ENCODE peak calls at places on chromosomes 16 and 17, in four cellular contexts. X is H9, H is IMR-90, R is H1. Z is an unnamed sample.

GRCh38 chr17:32840241-32840640 is 36.7 kb downstream of the MYO1D start:
- DNase-seq in X (no peak), R (no peak), H (no peak), Z (no peak)

GRCh38 chr16:72812651-72813050 is 235.3 kb downstream of the ZFHX3 start:
- DNase-seq in H (no peak), X (no peak), R (no peak), Z (peak; percentile 35)

GRCh38 chr16:28218109-28218508 is 6.3 kb upstream of the XPO6 start:
- DNase-seq in X (peak; percentile 69), H (peak; percentile 52), R (no peak), Z (peak; percentile 84)

GRCh38 chr17:39240631-39241030 is 14.9 kb upstream of the STAC2 start:
- DNase-seq in X (no peak), H (no peak), R (no peak), Z (no peak)

GRCh38 chr16:48609453-48610023 is 442 bp downstream of the N4BP1 start:
- DNase-seq in R (peak; percentile 66), H (peak; percentile 54), X (peak; percentile 43), Z (peak; percentile 53)

GRCh38 chr16:87371261-87371866 is 12.2 kb downstream of the FBXO31 start:
- DNase-seq in X (no peak), H (no peak), R (no peak), Z (no peak)

GRCh38 chr17:4583796-4584124 is 569 bp upstream of the SMTNL2 start:
- DNase-seq in R (peak; percentile 74), X (peak; percentile 75), H (no peak), Z (peak; percentile 80)

GRCh38 chr17:4738136-4739121 is 1.2 kb upstream of the ZMYND15 start:
- DNase-seq in X (no peak), H (no peak), R (peak; percentile 64), Z (no peak)

GRCh38 chr16:9677301-9677653 is 505.0 kb downstream of the GRIN2A start:
- DNase-seq in R (no peak), H (no peak), X (peak; percentile 51), Z (peak; percentile 50)

GRCh38 chr16:3171181-3171854 is 16.7 kb upstream of the OR1F1 start:
- DNase-seq in H (no peak), R (no peak), X (no peak), Z (peak; percentile 88)

GRCh38 chr16:14335297-14335696 is 264.2 kb downstream of the MRTFB start:
- DNase-seq in H (no peak), R (no peak), X (no peak), Z (no peak)

GRCh38 chr17:40124279-40125141 is 2.7 kb downstream of the MSL1 start:
- DNase-seq in X (no peak), R (no peak), H (peak; percentile 48), Z (peak; percentile 59)

GRCh38 chr17:82020874-82021727 is 1.6 kb downstream of the CENPX start:
- DNase-seq in R (no peak), H (peak; percentile 75), X (peak; percentile 74), Z (peak; percentile 64)

GRCh38 chr16:23608194-23608593 is 12.1 kb upstream of the NDUFAB1 start:
- DNase-seq in X (no peak), R (no peak), H (peak; percentile 71), Z (no peak)

GRCh38 chr16:72458035-72458434 is 286.1 kb upstream of the PMFBP1 start:
- DNase-seq in R (no peak), X (no peak), H (no peak), Z (no peak)

GRCh38 chr17:66494023-66494803 is 191.8 kb downstream of the PRKCA start:
- DNase-seq in H (peak; percentile 94), R (no peak), X (no peak), Z (peak; percentile 39)

GRCh38 chr17:35898283-35899070 is 18.3 kb upstream of the CCL5 start:
- DNase-seq in R (no peak), X (no peak), H (no peak), Z (no peak)

GRCh38 chr17:14616508-14616907 is 315.6 kb downstream of the HS3ST3B1 start:
- DNase-seq in H (no peak), X (no peak), R (no peak), Z (no peak)

GRCh38 chr16:80580109-80580832 is 39.5 kb downstream of the DYNLRB2 start:
- DNase-seq in R (no peak), X (no peak), H (peak; percentile 45), Z (no peak)

GRCh38 chr17:15385305-15385704 is 43.9 kb upstream of the TEKT3 start:
- DNase-seq in R (no peak), H (peak; percentile 31), X (no peak), Z (no peak)

GRCh38 chr17:5897320-5897911 is 172.8 kb upstream of the WSCD1 start:
- DNase-seq in X (peak; percentile 79), R (no peak), H (no peak), Z (peak; percentile 54)

GRCh38 chr17:32484628-32485027 is 2.2 kb upstream of the CDK5R1 start:
- DNase-seq in H (no peak), R (no peak), X (no peak), Z (no peak)

GRCh38 chr17:75603123-75603522 is 15.5 kb downstream of the MYO15B start:
- DNase-seq in R (no peak), X (no peak), H (no peak), Z (no peak)

GRCh38 chr17:32852811-32853210 is 24.1 kb downstream of the MYO1D start:
- DNase-seq in R (no peak), H (no peak), X (no peak), Z (no peak)

GRCh38 chr17:41324180-41325075 is 8.9 kb upstream of the KRTAP17-1 start:
- DNase-seq in H (peak; percentile 8), R (peak; percentile 61), X (peak; percentile 83), Z (peak; percentile 57)

GRCh38 chr17:19867094-19867653 is 562 bp downstream of the ULK2 start:
- DNase-seq in H (peak; percentile 54), R (peak; percentile 75), X (peak; percentile 91), Z (peak; percentile 85)

GRCh38 chr17:604719-605118 is 109.9 kb downstream of the VPS53 start:
- DNase-seq in R (no peak), X (no peak), H (peak; percentile 39), Z (peak; percentile 3)

GRCh38 chr16:56700195-56700594 is 17.9 kb downstream of the MT1X start:
- DNase-seq in X (no peak), H (peak; percentile 16), R (no peak), Z (no peak)

GRCh38 chr16:46857261-46857962 is 26.4 kb upstream of the C16orf87 start:
- DNase-seq in H (peak; percentile 82), X (no peak), R (no peak), Z (no peak)

GRCh38 chr16:49092704-49093103 is 188.9 kb downstream of the CBLN1 start:
- DNase-seq in X (no peak), R (no peak), H (no peak), Z (no peak)

GRCh38 chr17:47066095-47066494 is 87.0 kb upstream of the RPRML start:
- DNase-seq in R (no peak), X (peak; percentile 60), H (no peak), Z (peak; percentile 72)

GRCh38 chr17:7747586-7747985 is 30.0 kb downstream of the DNAH2 start:
- DNase-seq in R (no peak), H (peak; percentile 72), X (no peak), Z (peak; percentile 66)

GRCh38 chr17:34556384-34556783 is 23.0 kb upstream of the TMEM132E start:
- DNase-seq in X (peak; percentile 76), H (peak; percentile 16), R (peak; percentile 72), Z (peak; percentile 90)

GRCh38 chr16:608019-608418 is 18.2 kb downstream of the RAB40C start:
- DNase-seq in H (no peak), X (peak; percentile 37), R (no peak), Z (peak; percentile 52)

GRCh38 chr17:19407601-19408380 is 3.2 kb upstream of the RNF112 start:
- DNase-seq in H (no peak), R (no peak), X (no peak), Z (no peak)

GRCh38 chr17:46169913-46170312 is 23.3 kb downstream of the KANSL1 start:
- DNase-seq in X (no peak), H (no peak), R (no peak), Z (no peak)

GRCh38 chr17:79913896-79914812 is 74.9 kb upstream of the CBX4 start:
- DNase-seq in X (no peak), R (no peak), H (no peak), Z (no peak)

GRCh38 chr16:82183004-82183397 is 13.0 kb upstream of the MPHOSPH6 start:
- DNase-seq in R (no peak), H (no peak), X (no peak), Z (no peak)

GRCh38 chr17:29138991-29139682 is 41.1 kb downstream of the MYO18A start:
- DNase-seq in R (no peak), H (no peak), X (no peak), Z (no peak)

DNA sequence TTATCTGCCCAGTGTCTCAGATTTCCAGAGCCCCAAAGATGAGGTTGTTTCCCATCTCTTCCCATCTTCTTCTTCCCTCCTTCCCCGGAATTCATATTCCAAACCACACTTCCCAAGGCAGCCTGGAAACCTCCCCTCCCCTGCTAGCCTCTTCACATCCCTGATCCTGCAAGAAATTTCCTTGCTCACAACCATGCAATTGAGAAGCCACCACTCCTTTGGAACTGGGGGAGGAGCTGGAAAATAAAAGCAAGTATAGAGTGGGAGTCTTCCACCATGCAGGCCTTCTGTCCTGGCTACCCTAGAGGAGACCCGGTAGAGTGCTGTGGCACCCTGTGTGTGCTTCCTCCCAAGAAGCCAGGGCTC is 15.5 kb upstream of the HOXB2 start:
- DNase-seq in R (no peak), X (no peak), H (no peak), Z (no peak)
- H3K56ac ChIP-seq in R (no peak overlapping the region), X (no peak overlapping the region), H (peak overlapping the region; percentile 52), Z (no peak overlapping the region)

GRCh38 chr16:5028950-5029475 is 4.7 kb downstream of the NAGPA start:
- DNase-seq in H (no peak), X (no peak), R (no peak), Z (no peak)
- H3K56ac ChIP-seq in H (no peak overlapping the region), X (no peak overlapping the region), R (no peak overlapping the region), Z (no peak overlapping the region)

GRCh38 chr16:30997000-30997886 is 12.2 kb downstream of the HSD3B7 start:
- DNase-seq in R (peak; percentile 89), H (peak; percentile 41), X (peak; percentile 92), Z (peak; percentile 85)
- H3K56ac ChIP-seq in R (peak overlapping the region; percentile 42), H (peak overlapping the region; percentile 86), X (no peak overlapping the region), Z (peak overlapping the region; percentile 93)

DNA sequence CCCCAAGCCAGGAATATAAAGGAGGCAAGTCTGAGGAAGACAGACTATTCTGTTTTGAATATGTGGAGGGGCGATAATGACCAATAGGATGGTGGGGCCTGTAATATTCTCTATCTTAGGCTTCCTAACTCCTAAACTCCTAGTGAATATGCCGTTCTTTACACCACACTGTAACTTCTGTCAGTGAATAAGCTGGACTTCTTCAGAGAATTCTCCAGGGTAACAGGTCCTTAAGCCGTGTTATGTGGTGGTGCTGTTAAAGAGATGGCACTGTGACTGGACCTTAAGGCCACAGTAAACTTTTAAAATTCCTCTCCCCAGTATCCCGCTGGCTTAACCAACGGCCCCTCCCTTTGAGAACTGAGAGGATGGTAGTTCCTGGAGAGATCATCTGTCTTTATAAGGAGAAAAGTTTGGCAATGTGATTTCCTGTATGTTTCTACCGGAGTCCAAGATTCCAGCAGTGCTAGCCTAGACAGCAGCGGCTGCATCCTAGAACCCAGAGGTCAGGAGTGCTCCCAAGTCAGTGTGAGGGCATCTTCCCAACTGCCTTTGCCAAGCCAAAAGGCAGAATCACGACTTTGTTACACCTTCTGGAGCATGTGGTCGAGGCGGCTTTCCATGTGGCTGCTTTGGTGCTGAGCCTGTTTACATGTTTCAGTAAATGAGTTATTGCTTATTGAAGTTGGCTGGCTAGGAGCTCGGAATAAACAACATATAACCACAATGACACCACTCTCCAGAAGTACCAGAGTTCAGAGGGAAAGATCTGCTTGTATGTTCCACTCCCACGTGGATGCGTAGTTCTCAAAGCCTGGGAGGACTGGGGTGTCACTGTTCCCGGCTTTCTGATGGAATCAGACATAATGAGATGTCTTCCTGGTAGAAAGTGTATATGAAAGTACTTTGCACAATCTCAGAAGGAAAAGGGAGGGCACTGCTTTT is 41.0 kb downstream of the TUBD1 start:
- DNase-seq in H (peak; percentile 99), X (no peak), R (no peak), Z (no peak)
- H3K56ac ChIP-seq in H (peak overlapping the region; percentile 95), X (no peak overlapping the region), R (no peak overlapping the region), Z (no peak overlapping the region)